ENCODE peak calls at places on chromosomes 12 and 14, in ten cellular contexts. T, Q, F, L, U, G, S, O, Y and E are unnamed samples.

GRCh38 chr12:30830751-30831150 is 76.0 kb upstream of the CAPRIN2 start:
- DNase-seq in T (no peak), Q (no peak), F (no peak), L (no peak), U (no peak), G (no peak), S (no peak), O (no peak), Y (no peak), E (peak; percentile 45)

GRCh38 chr12:97681612-97682504 is 219.3 kb downstream of the RMST start:
- DNase-seq in T (no peak), Q (no peak), F (peak; percentile 30), L (no peak), U (no peak), G (no peak), S (no peak), O (no peak), Y (no peak), E (no peak)

GRCh38 chr12:110107369-110108281 is 16.5 kb upstream of the IFT81 start:
- DNase-seq in T (peak; percentile 69), Q (no peak), F (no peak), L (no peak), U (no peak), G (no peak), S (no peak), O (no peak), Y (no peak), E (no peak)

GRCh38 chr12:452667-453210 is 7.0 kb upstream of the B4GALNT3 start:
- DNase-seq in T (no peak), Q (no peak), F (peak; percentile 77), L (no peak), U (peak; percentile 67), G (peak; percentile 25), S (no peak), O (no peak), Y (no peak), E (no peak)

GRCh38 chr12:132600048-132601032 is 10.0 kb downstream of the LRCOL1 start:
- DNase-seq in T (peak; percentile 68), Q (peak; percentile 74), F (peak; percentile 83), L (peak; percentile 85), U (peak; percentile 63), G (no peak), S (peak; percentile 39), O (no peak), Y (no peak), E (no peak)

GRCh38 chr12:106256524-106256923 is 8.7 kb upstream of the CKAP4 start:
- DNase-seq in T (no peak), Q (no peak), F (no peak), L (no peak), U (no peak), G (no peak), S (no peak), O (no peak), Y (no peak), E (peak; percentile 14)

GRCh38 chr12:24109381-24110039 is 160.0 kb upstream of the SOX5 start:
- DNase-seq in T (peak; percentile 42), Q (no peak), F (peak; percentile 66), L (peak; percentile 52), U (no peak), G (no peak), S (no peak), O (no peak), Y (no peak), E (no peak)

GRCh38 chr12:19404232-19404880 is 34.9 kb upstream of the AEBP2 start:
- DNase-seq in T (no peak), Q (no peak), F (no peak), L (no peak), U (peak; percentile 41), G (no peak), S (no peak), O (no peak), Y (no peak), E (no peak)

GRCh38 chr14:50758945-50759344 is 72.0 kb downstream of the NIN start:
- DNase-seq in T (no peak), Q (no peak), F (no peak), L (no peak), U (no peak), G (no peak), S (no peak), O (no peak), Y (no peak), E (no peak)

GRCh38 chr14:99224948-99225347 is 47.0 kb downstream of the BCL11B start:
- DNase-seq in T (no peak), Q (no peak), F (no peak), L (no peak), U (no peak), G (no peak), S (no peak), O (no peak), Y (no peak), E (no peak)

GRCh38 chr14:37034410-37035285 is 137.8 kb downstream of the SLC25A21 start:
- DNase-seq in T (no peak), Q (no peak), F (no peak), L (no peak), U (no peak), G (no peak), S (no peak), O (no peak), Y (no peak), E (no peak)

GRCh38 chr12:96177013-96177412 is 17.2 kb upstream of the ELK3 start:
- DNase-seq in T (no peak), Q (no peak), F (no peak), L (no peak), U (peak; percentile 73), G (no peak), S (no peak), O (no peak), Y (no peak), E (no peak)

GRCh38 chr12:115088328-115088994 is 404.5 kb upstream of the TBX3 start:
- DNase-seq in T (no peak), Q (no peak), F (no peak), L (no peak), U (no peak), G (no peak), S (no peak), O (no peak), Y (no peak), E (no peak)

GRCh38 chr12:62210422-62210821 is 49.8 kb upstream of the USP15 start:
- DNase-seq in T (peak; percentile 57), Q (peak; percentile 28), F (peak; percentile 36), L (no peak), U (peak; percentile 60), G (no peak), S (no peak), O (no peak), Y (no peak), E (no peak)

GRCh38 chr14:105646175-105646574 is 119.8 kb downstream of the TMEM121 start:
- DNase-seq in T (no peak), Q (no peak), F (no peak), L (no peak), U (no peak), G (no peak), S (no peak), O (no peak), Y (peak; percentile 72), E (no peak)

GRCh38 chr12:64178122-64178521 is 44.0 kb downstream of the KICS2 start:
- DNase-seq in T (peak; percentile 76), Q (no peak), F (no peak), L (no peak), U (no peak), G (no peak), S (no peak), O (no peak), Y (no peak), E (no peak)

GRCh38 chr12:116766746-116767145 is 28.6 kb downstream of the RNFT2 start:
- DNase-seq in T (no peak), Q (no peak), F (no peak), L (no peak), U (no peak), G (no peak), S (no peak), O (no peak), Y (no peak), E (no peak)

GRCh38 chr12:114414031-114414865 is 8.3 kb upstream of the TBX5 start:
- DNase-seq in T (no peak), Q (no peak), F (peak; percentile 22), L (no peak), U (no peak), G (no peak), S (no peak), O (no peak), Y (no peak), E (no peak)

GRCh38 chr12:26668230-26668629 is 164.8 kb downstream of the ITPR2 start:
- DNase-seq in T (no peak), Q (no peak), F (no peak), L (no peak), U (no peak), G (no peak), S (no peak), O (no peak), Y (no peak), E (no peak)

GRCh38 chr12:32734952-32735351 is 20.7 kb downstream of the YARS2 start:
- DNase-seq in T (no peak), Q (no peak), F (no peak), L (no peak), U (no peak), G (no peak), S (no peak), O (no peak), Y (no peak), E (no peak)

GRCh38 chr14:89013698-89014569 is 189.5 kb downstream of the TTC8 start:
- DNase-seq in T (no peak), Q (no peak), F (no peak), L (no peak), U (no peak), G (no peak), S (peak; percentile 65), O (no peak), Y (no peak), E (no peak)

GRCh38 chr12:31363826-31364225 is 37.9 kb upstream of the SINHCAF start:
- DNase-seq in T (no peak), Q (no peak), F (no peak), L (no peak), U (no peak), G (no peak), S (no peak), O (no peak), Y (no peak), E (no peak)

GRCh38 chr12:124359671-124360581 is 65.0 kb downstream of the RFLNA start:
- DNase-seq in T (no peak), Q (no peak), F (no peak), L (no peak), U (no peak), G (no peak), S (peak; percentile 43), O (no peak), Y (peak; percentile 96), E (peak; percentile 94)

GRCh38 chr14:91112172-91112571 is 1.7 kb upstream of the DGLUCY start:
- DNase-seq in T (no peak), Q (no peak), F (no peak), L (no peak), U (no peak), G (no peak), S (no peak), O (no peak), Y (no peak), E (no peak)

GRCh38 chr14:66015046-66015780 is 471.0 kb upstream of the CCDC196 start:
- DNase-seq in T (no peak), Q (no peak), F (no peak), L (no peak), U (no peak), G (no peak), S (no peak), O (no peak), Y (no peak), E (no peak)

GRCh38 chr14:37709419-37710195 is 114.2 kb downstream of the TTC6 start:
- DNase-seq in T (peak; percentile 28), Q (no peak), F (no peak), L (no peak), U (no peak), G (no peak), S (no peak), O (no peak), Y (no peak), E (no peak)

GRCh38 chr12:75883241-75883640 is 148.3 kb downstream of the PHLDA1 start:
- DNase-seq in T (no peak), Q (no peak), F (no peak), L (no peak), U (no peak), G (no peak), S (no peak), O (no peak), Y (no peak), E (no peak)

GRCh38 chr12:106710143-106710893 is 64.2 kb upstream of the RIC8B start:
- DNase-seq in T (no peak), Q (no peak), F (no peak), L (no peak), U (no peak), G (no peak), S (no peak), O (no peak), Y (peak; percentile 8), E (no peak)